ENCODE peak calls at places on chromosomes 7 and 10, in four cellular contexts. T is left lung, P is esophagus muscularis mucosa, L is PC-9. X is an unnamed sample. For H3K4me1, the result is how much of the 10 kb centered on the place peaks cover.

GRCh38 chr7:25495342-25495855 is 267.1 kb upstream of the NPVF start:
- DNase-seq in T (no peak), P (no peak), L (no peak), X (peak)

GRCh38 chr10:60312818-60313588 is 76.7 kb downstream of the ANK3 start:
- DNase-seq in T (no peak), P (no peak), L (peak), X (no peak)

GRCh38 chr10:32244421-32245207 is 102.3 kb downstream of the EPC1 start:
- DNase-seq in T (no peak), P (no peak), L (no peak), X (no peak)

GRCh38 chr7:120079022-120079421 is 194.0 kb upstream of the KCND2 start:
- DNase-seq in T (no peak), P (no peak), L (no peak), X (no peak)

GRCh38 chr7:9600974-9601373 is 1167.6 kb downstream of the NXPH1 start:
- DNase-seq in T (no peak), P (no peak), L (no peak), X (peak)

GRCh38 chr7:143257501-143257900 is 5.7 kb upstream of the GSTK1 start:
- DNase-seq in T (no peak), P (no peak), L (no peak), X (no peak)

GRCh38 chr10:10658157-10658556 is 359.5 kb upstream of the CELF2 start:
- DNase-seq in T (no peak), P (no peak), L (no peak), X (no peak)

GRCh38 chr7:17390392-17390791 is 91.9 kb downstream of the AHR start:
- DNase-seq in T (no peak), P (no peak), L (no peak), X (no peak)

GRCh38 chr7:43481905-43482678 is 100.8 kb upstream of the STK17A start:
- DNase-seq in T (no peak), P (peak), L (no peak), X (no peak)

GRCh38 chr10:60818134-60818770 is 40.0 kb downstream of the CDK1 start:
- DNase-seq in T (no peak), P (no peak), L (no peak), X (no peak)

GRCh38 chr10:109877546-109877945 is 45.8 kb downstream of the XPNPEP1 start:
- DNase-seq in T (no peak), P (no peak), L (no peak), X (no peak)

GRCh38 chr7:23347682-23348180 is 48.6 kb downstream of the MALSU1 start:
- DNase-seq in T (no peak), P (no peak), L (peak), X (no peak)

GRCh38 chr10:95388539-95388938 is 97.7 kb upstream of the PDLIM1 start:
- DNase-seq in T (no peak), P (no peak), L (no peak), X (no peak)
- H3K4me1 ChIP-seq in T (under half), P (half or more), L (under half), X (under half)

GRCh38 chr7:968205-968754 is 7.1 kb downstream of the COX19 start:
- DNase-seq in T (no peak), P (no peak), L (no peak), X (no peak)

GRCh38 chr7:970744-971143 is 4.6 kb downstream of the COX19 start:
- DNase-seq in T (no peak), P (no peak), L (no peak), X (no peak)

GRCh38 chr7:972110-972509 is 3.2 kb downstream of the COX19 start:
- DNase-seq in T (no peak), P (no peak), L (no peak), X (no peak)

GRCh38 chr7:967361-968082 is 7.8 kb downstream of the COX19 start:
- DNase-seq in T (peak), P (no peak), L (no peak), X (no peak)

DNA sequence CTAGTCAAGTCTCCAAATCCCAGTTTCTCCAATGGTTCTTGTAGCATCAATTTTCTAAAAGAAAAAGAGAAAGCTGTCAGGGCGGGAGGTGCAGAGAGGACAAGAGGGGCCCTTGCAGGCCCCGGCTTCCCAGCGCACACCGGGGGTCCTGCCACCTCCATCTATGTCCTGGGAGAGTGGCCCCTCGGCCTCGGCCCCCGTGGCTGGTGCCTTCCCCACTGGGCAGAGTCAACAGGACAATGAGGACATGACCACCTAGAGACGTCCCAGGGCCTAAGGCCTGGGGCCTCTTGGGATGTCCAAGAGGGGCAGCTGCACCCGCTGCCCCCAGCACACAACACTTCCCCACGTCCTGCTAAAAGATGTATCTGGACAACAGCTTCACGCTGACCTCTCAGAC is 5.9 kb downstream of the COX19 start:
- DNase-seq in T (peak), P (no peak), L (no peak), X (no peak)
- H3K4me1 ChIP-seq in T (under half), P (under half), L (under half), X (under half)

DNA sequence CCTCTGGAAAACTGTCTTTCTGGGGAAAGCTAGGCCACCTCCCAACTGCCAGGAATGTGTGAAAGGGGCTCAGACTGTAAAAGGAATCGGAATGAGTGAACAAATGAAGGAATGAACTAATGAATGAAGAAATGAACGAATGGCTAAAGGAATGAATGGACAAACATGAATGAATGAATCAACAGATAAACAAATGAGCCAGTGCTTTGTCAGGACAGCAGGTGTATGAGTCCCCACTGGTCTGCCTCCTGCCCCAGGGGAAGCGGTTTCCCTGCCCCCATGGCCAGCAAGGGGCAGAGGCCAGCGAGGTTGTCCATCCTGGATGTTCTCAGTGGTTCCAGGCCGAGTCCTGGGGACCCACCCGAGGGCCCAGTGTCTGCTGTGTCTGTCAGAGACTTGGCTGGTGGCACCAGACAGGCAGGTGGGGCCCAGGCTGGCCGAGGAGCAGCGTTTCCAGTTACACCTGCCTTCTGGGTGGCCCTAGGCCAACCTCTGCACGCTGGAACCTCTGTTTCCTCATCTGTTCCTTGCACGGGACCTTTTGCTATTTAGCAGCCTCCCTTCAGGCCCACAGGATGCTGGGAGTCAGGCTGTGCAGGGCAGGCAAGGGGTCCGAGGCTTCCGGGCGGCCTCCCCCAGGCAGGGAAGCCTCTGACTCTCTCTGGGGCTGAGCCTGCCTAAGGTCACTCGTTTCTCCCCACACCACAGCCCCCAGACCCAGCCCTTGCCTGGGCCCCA is 24.3 kb upstream of the PDGFA start:
- DNase-seq in T (peak), P (no peak), L (peak), X (no peak)
- H3K4me1 ChIP-seq in T (under half), P (under half), L (half or more), X (under half)

GRCh38 chr10:71969929-71970328 is 5.7 kb downstream of the CHST3 start:
- DNase-seq in T (no peak), P (no peak), L (no peak), X (no peak)
- H3K4me1 ChIP-seq in T (under half), P (half or more), L (under half), X (under half)